ENCODE peak calls at places on chromosomes 12 and 14, in ten cellular contexts. J, E, I, W, Y, G, K, F, U and H are unnamed samples.

GRCh38 chr14:32430326-32430725 is 101.2 kb downstream of the AKAP6 start:
- DNase-seq in J (no peak), E (peak; percentile 92), I (no peak), W (no peak), Y (no peak), G (no peak), K (peak; percentile 64), F (no peak), U (no peak), H (no peak)

GRCh38 chr12:57874166-57875108 is 27.9 kb upstream of the CTDSP2 start:
- DNase-seq in J (no peak), E (no peak), I (no peak), W (no peak), Y (no peak), G (no peak), K (no peak), F (no peak), U (no peak), H (no peak)

GRCh38 chr14:50813544-50813863 is 17.5 kb downstream of the NIN start:
- DNase-seq in J (no peak), E (no peak), I (no peak), W (no peak), Y (peak; percentile 52), G (no peak), K (peak; percentile 50), F (no peak), U (no peak), H (no peak)

GRCh38 chr12:45561488-45561887 is 168.0 kb upstream of the ARID2 start:
- DNase-seq in J (no peak), E (no peak), I (no peak), W (no peak), Y (no peak), G (no peak), K (no peak), F (no peak), U (no peak), H (no peak)

GRCh38 chr14:104554608-104555401 is 24.8 kb upstream of the C14orf180 start:
- DNase-seq in J (peak; percentile 44), E (no peak), I (no peak), W (no peak), Y (no peak), G (no peak), K (no peak), F (no peak), U (peak; percentile 6), H (no peak)

GRCh38 chr14:95229749-95230148 is 72.4 kb upstream of the DICER1 start:
- DNase-seq in J (no peak), E (no peak), I (no peak), W (no peak), Y (no peak), G (no peak), K (no peak), F (no peak), U (no peak), H (no peak)

GRCh38 chr12:11685261-11685660 is 35.8 kb downstream of the ETV6 start:
- DNase-seq in J (no peak), E (no peak), I (no peak), W (no peak), Y (no peak), G (no peak), K (no peak), F (no peak), U (no peak), H (no peak)

GRCh38 chr14:64235652-64236640 is 58.2 kb downstream of the ESR2 start:
- DNase-seq in J (no peak), E (no peak), I (no peak), W (no peak), Y (no peak), G (no peak), K (no peak), F (no peak), U (no peak), H (peak; percentile 65)

GRCh38 chr12:68334136-68334535 is 2.0 kb upstream of the MDM1 start:
- DNase-seq in J (no peak), E (no peak), I (no peak), W (peak; percentile 32), Y (no peak), G (no peak), K (no peak), F (no peak), U (no peak), H (no peak)

GRCh38 chr14:89678715-89679220 is 261.7 kb upstream of the FOXN3 start:
- DNase-seq in J (no peak), E (no peak), I (no peak), W (no peak), Y (no peak), G (no peak), K (peak; percentile 48), F (no peak), U (no peak), H (no peak)

GRCh38 chr12:42631507-42631906 is 42.0 kb upstream of the PRICKLE1 start:
- DNase-seq in J (no peak), E (no peak), I (no peak), W (no peak), Y (no peak), G (no peak), K (peak; percentile 48), F (no peak), U (no peak), H (no peak)

GRCh38 chr12:124847675-124848074 is 16.0 kb downstream of the SCARB1 start:
- DNase-seq in J (no peak), E (peak; percentile 67), I (no peak), W (no peak), Y (no peak), G (no peak), K (no peak), F (no peak), U (no peak), H (no peak)

GRCh38 chr14:75428230-75429104 is 645 bp downstream of the JDP2 start:
- DNase-seq in J (peak; percentile 79), E (peak; percentile 32), I (peak; percentile 58), W (peak; percentile 46), Y (peak; percentile 38), G (no peak), K (peak; percentile 22), F (no peak), U (peak; percentile 21), H (peak; percentile 33)

GRCh38 chr14:69005432-69006148 is 26.5 kb upstream of the ACTN1 start:
- DNase-seq in J (peak; percentile 59), E (peak; percentile 98), I (peak; percentile 33), W (peak; percentile 71), Y (peak; percentile 88), G (peak; percentile 94), K (peak; percentile 89), F (no peak), U (no peak), H (no peak)

GRCh38 chr12:112170376-112170775 is 45.0 kb downstream of the TRAFD1 start:
- DNase-seq in J (no peak), E (no peak), I (no peak), W (peak; percentile 50), Y (peak; percentile 52), G (no peak), K (peak; percentile 26), F (peak; percentile 63), U (peak; percentile 42), H (no peak)
- TF ChIP-seq CTCF in J (peak; percentile 21), E (peak; percentile 28), I (no peak), W (peak; percentile 56), Y (peak; percentile 60), G (peak; percentile 17), K (peak; percentile 72), F (no peak), U (no peak), H (no peak)

GRCh38 chr14:80364816-80365215 is 153.5 kb upstream of the DIO2 start:
- DNase-seq in J (no peak), E (no peak), I (no peak), W (no peak), Y (no peak), G (no peak), K (no peak), F (no peak), U (no peak), H (no peak)

DNA sequence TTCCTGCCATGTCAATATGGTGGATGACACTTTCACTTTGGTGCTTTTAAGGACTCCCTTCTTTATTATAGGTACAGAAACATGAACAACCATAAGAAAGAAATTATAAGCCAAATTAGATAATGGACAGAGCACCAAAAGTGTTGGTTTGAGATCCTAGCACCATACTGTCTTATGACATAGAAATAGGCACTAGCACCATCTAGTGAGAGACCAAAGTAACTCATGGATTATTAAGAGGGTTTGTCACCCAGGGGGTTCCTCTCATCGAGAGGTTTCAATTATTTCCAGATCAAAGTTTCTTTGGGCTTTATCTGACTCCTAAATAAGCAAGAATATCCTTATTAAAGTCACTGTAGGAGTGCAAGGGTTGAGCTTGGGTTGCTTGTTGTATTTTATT is 153.0 kb upstream of the DIO2 start:
- DNase-seq in J (no peak), E (peak; percentile 32), I (no peak), W (no peak), Y (peak; percentile 6), G (no peak), K (peak; percentile 70), F (no peak), U (no peak), H (no peak)
- TF ChIP-seq CTCF in J (no peak), E (peak; percentile 33), I (no peak), W (no peak), Y (peak; percentile 34), G (no peak), K (peak; percentile 59), F (no peak), U (no peak), H (no peak)

GRCh38 chr12:77202457-77203060 is 137.2 kb upstream of the E2F7 start:
- DNase-seq in J (no peak), E (no peak), I (no peak), W (no peak), Y (peak; percentile 25), G (no peak), K (no peak), F (no peak), U (no peak), H (no peak)

GRCh38 chr12:77204055-77204454 is 138.7 kb upstream of the E2F7 start:
- DNase-seq in J (no peak), E (no peak), I (no peak), W (peak; percentile 14), Y (no peak), G (no peak), K (peak; percentile 19), F (no peak), U (peak; percentile 25), H (no peak)
- TF ChIP-seq CTCF in J (no peak), E (no peak), I (no peak), W (no peak), Y (no peak), G (no peak), K (peak; percentile 34), F (no peak), U (no peak), H (no peak)

GRCh38 chr12:82378997-82379396 is 20.7 kb downstream of the METTL25 start:
- DNase-seq in J (no peak), E (no peak), I (no peak), W (no peak), Y (no peak), G (no peak), K (no peak), F (no peak), U (no peak), H (no peak)

DNA sequence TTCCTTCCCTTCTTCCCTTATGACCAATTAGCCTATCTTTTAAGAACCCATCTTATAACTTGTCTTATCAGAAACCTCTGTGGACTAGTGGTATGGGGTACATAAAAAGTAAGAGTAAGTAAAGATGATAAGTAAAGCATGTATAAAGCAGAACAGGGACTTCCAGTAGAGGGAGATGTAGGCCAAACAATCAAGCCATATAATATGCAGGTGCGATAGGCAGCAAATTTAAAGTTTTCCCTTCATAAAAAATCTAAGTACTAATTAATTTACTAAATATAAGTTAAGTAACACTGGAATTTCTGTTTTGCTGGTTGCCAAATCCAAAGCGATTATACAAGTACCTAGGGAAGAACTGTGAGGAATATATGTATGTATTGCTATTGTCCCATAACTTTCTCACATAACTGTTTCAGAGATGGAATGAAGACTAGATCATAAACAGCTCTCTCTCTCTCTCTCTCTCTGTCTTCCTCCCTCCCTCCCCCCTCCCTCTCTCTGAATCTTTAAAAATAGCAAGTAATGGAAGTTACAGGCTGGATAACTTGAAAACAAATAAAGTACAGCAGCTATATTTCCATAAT is 25.7 kb downstream of the METTL25 start:
- DNase-seq in J (no peak), E (peak; percentile 26), I (no peak), W (peak; percentile 20), Y (peak; percentile 39), G (no peak), K (peak; percentile 62), F (no peak), U (no peak), H (no peak)
- TF ChIP-seq CTCF in J (peak; percentile 39), E (peak; percentile 52), I (no peak), W (no peak), Y (peak; percentile 64), G (no peak), K (peak; percentile 62), F (no peak), U (no peak), H (no peak)